ENCODE peak calls at places on chromosomes 6 and 20, in six cellular contexts. L is HepG2, A is esophagus muscularis mucosa, J is transverse colon, O is spleen, V is stomach. I is an unnamed sample. For H3K9me3, the result is how much of the 10 kb centered on the place peaks cover.

GRCh38 chr6:145704153-145704781 is 31.1 kb downstream of the EPM2A start:
- DNase-seq in L (no peak), A (no peak), J (no peak), O (no peak), V (no peak), I (peak)

GRCh38 chr6:20444786-20445271 is 43.1 kb downstream of the E2F3 start:
- DNase-seq in L (no peak), A (no peak), J (no peak), O (no peak), V (no peak), I (no peak)

GRCh38 chr6:54481096-54481495 is 172.9 kb downstream of the TINAG start:
- DNase-seq in L (peak), A (no peak), J (no peak), O (no peak), V (no peak), I (peak)

GRCh38 chr6:151325075-151326050 is 66.0 kb downstream of the ZBTB2 start:
- DNase-seq in L (peak), A (no peak), J (peak), O (peak), V (peak), I (peak)

GRCh38 chr20:11195169-11195568 is 521.4 kb upstream of the JAG1 start:
- DNase-seq in L (no peak), A (no peak), J (peak), O (no peak), V (no peak), I (no peak)

GRCh38 chr6:111013144-111013905 is 31.5 kb downstream of the RPF2 start:
- DNase-seq in L (no peak), A (no peak), J (no peak), O (no peak), V (no peak), I (no peak)

GRCh38 chr6:24323632-24324337 is 34.1 kb downstream of the DCDC2 start:
- DNase-seq in L (peak), A (no peak), J (no peak), O (no peak), V (no peak), I (no peak)

GRCh38 chr20:4961746-4962145 is 39.6 kb downstream of the SLC23A2 start:
- DNase-seq in L (peak), A (no peak), J (no peak), O (no peak), V (no peak), I (no peak)

GRCh38 chr6:31686483-31686882 is 5.6 kb upstream of the LY6G5C start:
- DNase-seq in L (no peak), A (no peak), J (no peak), O (no peak), V (no peak), I (no peak)

GRCh38 chr6:31689249-31690110 is 8.6 kb upstream of the LY6G5C start:
- DNase-seq in L (no peak), A (no peak), J (no peak), O (no peak), V (no peak), I (no peak)

GRCh38 chr6:31687860-31688693 is 7.2 kb upstream of the LY6G5C start:
- DNase-seq in L (no peak), A (no peak), J (no peak), O (no peak), V (no peak), I (no peak)

GRCh38 chr6:31690231-31691077 is 9.6 kb upstream of the LY6G5C start:
- DNase-seq in L (no peak), A (no peak), J (peak), O (no peak), V (peak), I (peak)

DNA sequence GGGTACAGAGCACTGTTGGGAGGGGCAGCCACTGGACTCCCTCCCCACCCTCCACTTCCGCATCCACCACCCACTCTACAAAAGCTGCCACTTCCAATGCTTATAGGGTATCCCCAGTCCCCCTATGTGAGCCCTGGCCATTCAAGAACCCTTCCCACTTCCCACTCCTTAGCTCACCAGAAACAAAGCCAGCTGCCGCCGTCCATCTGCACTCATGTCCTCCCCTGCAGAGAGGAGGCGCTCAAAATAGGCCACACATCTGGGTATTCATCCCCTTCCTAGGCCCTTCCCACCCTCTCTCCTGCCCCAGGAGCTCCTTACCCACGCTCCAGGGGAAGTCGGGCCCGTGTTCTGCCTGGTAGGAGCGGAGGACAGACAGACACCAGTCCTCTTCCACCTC is 6.5 kb upstream of the LY6G5C start:
- DNase-seq in L (no peak), A (no peak), J (no peak), O (no peak), V (no peak), I (no peak)
- TF ChIP-seq POLR2AphosphoS5 in L (no peak), A (no peak), J (no peak), O (peak), V (no peak), I (no peak)

GRCh38 chr6:150008588-150008987 is 16.7 kb downstream of the RAET1L start:
- DNase-seq in L (no peak), A (no peak), J (no peak), O (peak), V (peak), I (no peak)
- H3K9me3 ChIP-seq in L (under half), A (under half), J (under half), O (under half), V (under half), I (under half)

DNA sequence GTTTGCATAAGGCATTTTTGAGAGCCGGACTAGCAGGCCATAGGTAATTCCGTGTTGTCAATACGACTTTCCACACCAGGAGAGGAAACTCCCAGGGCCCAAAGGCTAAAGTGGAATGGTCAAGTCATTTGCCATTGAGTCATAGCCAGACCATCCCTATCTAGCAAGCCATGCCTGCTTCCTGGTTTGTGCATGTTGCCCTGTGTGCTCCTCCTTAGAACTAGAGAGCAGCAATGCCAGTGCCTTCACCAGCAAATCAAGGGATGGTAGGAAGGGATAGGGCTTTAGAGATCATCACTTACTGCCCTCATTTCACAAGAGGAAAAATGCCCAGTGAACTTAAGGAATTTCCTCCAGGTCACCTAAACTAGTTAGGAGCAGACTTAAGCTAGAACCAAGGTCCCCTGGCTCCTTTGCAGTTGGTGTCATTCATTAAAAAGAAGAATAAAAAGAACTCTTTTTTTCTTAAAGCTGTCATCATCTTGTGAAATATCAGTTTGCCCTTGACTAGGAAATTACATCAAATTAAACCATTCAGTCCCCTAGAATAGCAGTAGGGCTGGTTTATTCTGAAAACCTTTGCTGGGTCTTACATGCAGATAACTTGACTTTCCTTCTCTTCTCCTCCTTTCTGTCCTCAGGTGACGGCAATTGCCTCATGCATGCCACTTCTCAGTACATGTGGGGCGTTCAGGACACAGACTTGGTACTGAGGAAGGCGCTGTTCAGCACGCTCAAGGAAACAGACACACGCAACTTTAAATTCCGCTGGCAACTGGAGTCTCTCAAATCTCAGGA is 7.3 kb downstream of the TNFAIP3 start:
- DNase-seq in L (no peak), A (no peak), J (peak), O (no peak), V (peak), I (peak)
- TF ChIP-seq POLR2AphosphoS5 in L (no peak), A (no peak), J (peak), O (no peak), V (peak), I (no peak)

GRCh38 chr6:168598251-168599117 is 157.5 kb downstream of the SMOC2 start:
- DNase-seq in L (no peak), A (no peak), J (no peak), O (no peak), V (no peak), I (no peak)

GRCh38 chr6:168599769-168600330 is 158.9 kb downstream of the SMOC2 start:
- DNase-seq in L (no peak), A (no peak), J (no peak), O (no peak), V (no peak), I (no peak)

GRCh38 chr6:168599118-168599494 is 158.1 kb downstream of the SMOC2 start:
- DNase-seq in L (no peak), A (no peak), J (no peak), O (no peak), V (no peak), I (no peak)

GRCh38 chr6:168601101-168601500 is 160.1 kb downstream of the SMOC2 start:
- DNase-seq in L (no peak), A (no peak), J (no peak), O (no peak), V (no peak), I (no peak)

DNA sequence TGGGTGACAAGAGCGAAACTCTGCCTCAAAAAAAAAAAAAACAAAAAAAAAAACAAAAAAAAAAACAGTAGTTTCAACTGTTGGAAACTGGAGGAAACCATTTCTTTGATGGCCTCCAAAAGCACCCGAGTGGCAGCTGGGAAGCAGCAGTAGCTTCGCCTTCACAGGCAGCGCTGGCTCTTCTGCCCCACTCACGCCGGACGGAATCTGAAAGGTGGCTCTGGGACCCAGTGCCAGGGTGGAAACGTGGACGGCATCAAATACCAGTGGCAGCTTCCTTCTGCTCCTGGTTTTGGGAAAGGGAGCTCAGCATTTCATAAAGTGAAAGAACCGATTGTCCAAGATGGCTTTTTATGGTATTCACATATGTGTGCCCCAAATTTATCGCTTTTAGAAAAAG is 159.4 kb downstream of the SMOC2 start:
- DNase-seq in L (no peak), A (no peak), J (no peak), O (no peak), V (no peak), I (no peak)
- H3K9me3 ChIP-seq in L (under half), A (under half), J (under half), O (under half), V (under half), I (under half)

DNA sequence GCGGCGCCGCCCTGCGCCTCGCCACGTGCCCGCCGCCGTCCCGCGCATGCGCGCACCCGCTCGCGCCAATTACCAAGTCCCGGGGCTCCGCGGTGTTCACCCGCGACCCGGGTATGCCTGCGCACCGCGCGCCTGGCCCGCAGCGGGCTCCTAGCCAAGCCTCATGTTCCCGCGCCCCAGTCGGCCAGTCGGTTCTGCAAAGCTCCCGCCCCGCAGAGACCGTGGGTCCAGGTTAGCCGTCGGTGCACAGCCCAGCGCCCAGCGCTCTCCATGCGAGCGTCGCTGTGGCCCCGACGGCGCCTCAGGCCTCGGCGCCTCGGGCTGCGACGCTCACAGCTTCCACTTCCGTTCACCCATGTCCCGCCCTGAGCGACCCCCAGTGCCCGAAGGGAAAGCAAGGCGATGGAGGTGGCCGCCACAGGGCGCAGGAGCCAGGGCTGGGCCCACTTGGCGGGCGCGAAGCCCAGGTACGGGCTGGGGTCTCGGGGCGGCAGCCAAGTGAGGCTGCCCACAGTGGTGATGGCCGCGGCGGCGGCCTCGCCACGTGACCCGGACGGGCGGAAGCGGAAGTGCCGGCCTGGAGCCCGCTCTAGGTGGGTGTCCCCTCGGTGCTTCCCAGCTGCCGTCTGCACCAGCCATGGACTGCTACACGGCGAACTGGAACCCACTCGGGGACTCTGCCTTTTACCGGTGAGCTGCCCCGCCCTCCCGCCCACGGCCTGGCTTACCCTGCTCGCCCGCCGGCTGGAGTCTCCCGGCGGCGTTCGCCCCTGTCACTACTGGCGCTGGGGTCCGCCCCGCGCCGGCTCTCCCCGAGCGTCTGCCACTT is at the start of the genes PCED1A and VPS16:
- DNase-seq in L (peak), A (peak), J (peak), O (peak), V (peak), I (peak)
- TF ChIP-seq POLR2AphosphoS5 in L (peak), A (peak), J (peak), O (peak), V (peak), I (no peak)

DNA sequence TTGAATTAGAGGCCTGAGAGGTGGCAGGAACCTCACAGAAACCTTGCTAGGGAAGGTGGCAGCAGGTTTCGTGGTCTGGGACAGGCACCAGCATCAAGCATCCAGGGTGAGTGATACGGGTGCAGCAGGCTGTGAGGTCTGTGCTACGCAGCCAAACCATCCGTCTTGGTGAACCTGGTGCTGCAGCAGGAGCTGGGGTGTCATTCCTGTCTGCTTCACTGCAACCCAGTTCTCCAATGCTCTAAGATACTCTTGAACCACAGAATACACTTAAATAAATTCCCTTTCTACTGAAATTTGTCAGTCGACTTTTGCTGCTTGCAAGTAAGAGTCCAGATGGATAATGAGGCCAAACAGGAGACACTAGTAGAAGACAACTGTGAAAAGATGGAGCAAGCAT is 9.7 kb upstream of the CBLN4 start:
- DNase-seq in L (no peak), A (peak), J (no peak), O (no peak), V (no peak), I (no peak)
- H3K9me3 ChIP-seq in L (half or more), A (under half), J (under half), O (under half), V (under half), I (under half)

GRCh38 chr6:143060806-143061596 is at the start of gene AIG1:
- DNase-seq in L (no peak), A (no peak), J (no peak), O (peak), V (no peak), I (peak)
- TF ChIP-seq POLR2AphosphoS5 in L (peak), A (peak), J (no peak), O (no peak), V (no peak), I (peak)

GRCh38 chr20:18326990-18327389 is 38.7 kb downstream of the ZNF133 start:
- DNase-seq in L (no peak), A (no peak), J (no peak), O (no peak), V (no peak), I (no peak)
- H3K9me3 ChIP-seq in L (under half), A (under half), J (under half), O (under half), V (under half), I (under half)

GRCh38 chr20:44019638-44020335 is 105.1 kb downstream of the TOX2 start:
- DNase-seq in L (no peak), A (no peak), J (no peak), O (no peak), V (no peak), I (peak)
- TF ChIP-seq POLR2AphosphoS5 in L (no peak), A (no peak), J (no peak), O (no peak), V (no peak), I (peak)

I was measured in endothelial cell of umbilical vein.